ENCODE peak calls at places on chromosome 15, in four cellular contexts. One of them, this sample, is unnamed.

GRCh38 chr15:67066041-67067021 is 929 bp downstream of the SMAD3 start:
- DNase-seq in small intestine: no peak
- DNase-seq in sigmoid colon: peak; percentile 72
- DNase-seq in RPMI7951: no peak
- DNase-seq in this sample: no peak

GRCh38 chr15:64865998-64866520 is 24.3 kb downstream of the PLEKHO2 start:
- DNase-seq in small intestine: no peak
- DNase-seq in sigmoid colon: no peak
- DNase-seq in RPMI7951: peak; percentile 95
- DNase-seq in this sample: no peak

GRCh38 chr15:29736745-29737023 is 85.6 kb downstream of the TJP1 start:
- DNase-seq in small intestine: peak; percentile 84
- DNase-seq in sigmoid colon: no peak
- DNase-seq in RPMI7951: peak; percentile 91
- DNase-seq in this sample: no peak

GRCh38 chr15:78203346-78204225 is 30.8 kb downstream of the ACSBG1 start:
- DNase-seq in small intestine: no peak
- DNase-seq in sigmoid colon: no peak
- DNase-seq in RPMI7951: no peak
- DNase-seq in this sample: peak; percentile 51

GRCh38 chr15:87762110-87762509 is 494.4 kb downstream of the NTRK3 start:
- DNase-seq in small intestine: no peak
- DNase-seq in sigmoid colon: no peak
- DNase-seq in RPMI7951: no peak
- DNase-seq in this sample: no peak

GRCh38 chr15:64096486-64097431 is 977 bp downstream of the SNX1 start:
- DNase-seq in small intestine: peak; percentile 25
- DNase-seq in sigmoid colon: no peak
- DNase-seq in RPMI7951: peak; percentile 37
- DNase-seq in this sample: no peak

GRCh38 chr15:26711445-26711844 is 61.4 kb downstream of the GABRB3 start:
- DNase-seq in small intestine: no peak
- DNase-seq in sigmoid colon: no peak
- DNase-seq in RPMI7951: no peak
- DNase-seq in this sample: no peak

GRCh38 chr15:33720952-33721351 is 247.3 kb upstream of the CHRM5 start:
- DNase-seq in small intestine: no peak
- DNase-seq in sigmoid colon: no peak
- DNase-seq in RPMI7951: peak; percentile 72
- DNase-seq in this sample: no peak

GRCh38 chr15:43285609-43286037 is 18.9 kb upstream of the TGM5 start:
- DNase-seq in small intestine: peak; percentile 58
- DNase-seq in sigmoid colon: no peak
- DNase-seq in RPMI7951: peak; percentile 69
- DNase-seq in this sample: no peak

GRCh38 chr15:31328999-31329639 is 2.5 kb downstream of the KLF13 start:
- DNase-seq in small intestine: peak; percentile 65
- DNase-seq in sigmoid colon: peak; percentile 74
- DNase-seq in RPMI7951: no peak
- DNase-seq in this sample: no peak

GRCh38 chr15:65824941-65825544 is 33.0 kb upstream of the DENND4A start:
- DNase-seq in small intestine: no peak
- DNase-seq in sigmoid colon: peak; percentile 78
- DNase-seq in RPMI7951: peak; percentile 22
- DNase-seq in this sample: no peak

GRCh38 chr15:72758195-72758594 is 25.4 kb downstream of the ADPGK start:
- DNase-seq in small intestine: no peak
- DNase-seq in sigmoid colon: no peak
- DNase-seq in RPMI7951: peak; percentile 90
- DNase-seq in this sample: no peak

GRCh38 chr15:31480356-31481058 is 153.9 kb downstream of the KLF13 start:
- DNase-seq in small intestine: no peak
- DNase-seq in sigmoid colon: peak; percentile 63
- DNase-seq in RPMI7951: no peak
- DNase-seq in this sample: peak; percentile 51

GRCh38 chr15:38521316-38521715 is 43.3 kb downstream of the RASGRP1 start:
- DNase-seq in small intestine: no peak
- DNase-seq in sigmoid colon: no peak
- DNase-seq in RPMI7951: no peak
- DNase-seq in this sample: no peak

GRCh38 chr15:37015025-37015424 is 85.3 kb downstream of the MEIS2 start:
- DNase-seq in small intestine: no peak
- DNase-seq in sigmoid colon: no peak
- DNase-seq in RPMI7951: peak; percentile 95
- DNase-seq in this sample: no peak

GRCh38 chr15:85589873-85590272 is 204.9 kb downstream of the KLHL25 start:
- DNase-seq in small intestine: peak; percentile 83
- DNase-seq in sigmoid colon: no peak
- DNase-seq in RPMI7951: no peak
- DNase-seq in this sample: no peak

GRCh38 chr15:54428596-54428995 is 450.4 kb downstream of the UNC13C start:
- DNase-seq in small intestine: no peak
- DNase-seq in sigmoid colon: no peak
- DNase-seq in RPMI7951: no peak
- DNase-seq in this sample: no peak

GRCh38 chr15:89756897-89757296 is 5.8 kb upstream of the MESP1 start:
- DNase-seq in small intestine: no peak
- DNase-seq in sigmoid colon: no peak
- DNase-seq in RPMI7951: no peak
- DNase-seq in this sample: no peak

GRCh38 chr15:37480482-37480881 is 380.1 kb upstream of the MEIS2 start:
- DNase-seq in small intestine: no peak
- DNase-seq in sigmoid colon: no peak
- DNase-seq in RPMI7951: no peak
- DNase-seq in this sample: no peak

GRCh38 chr15:101773496-101774100 is 29.7 kb upstream of the OR4F6 start:
- DNase-seq in small intestine: peak; percentile 49
- DNase-seq in sigmoid colon: no peak
- DNase-seq in RPMI7951: no peak
- DNase-seq in this sample: no peak

GRCh38 chr15:40307421-40308165 is at the start of gene PLCB2:
- DNase-seq in small intestine: peak; percentile 34
- DNase-seq in sigmoid colon: peak; percentile 69
- DNase-seq in RPMI7951: no peak
- DNase-seq in this sample: peak; percentile 62

GRCh38 chr15:85964471-85964870 is 115.2 kb upstream of the AGBL1 start:
- DNase-seq in small intestine: no peak
- DNase-seq in sigmoid colon: no peak
- DNase-seq in RPMI7951: no peak
- DNase-seq in this sample: no peak

GRCh38 chr15:59439571-59439970 is 1.6 kb downstream of the FAM81A start:
- DNase-seq in small intestine: no peak
- DNase-seq in sigmoid colon: no peak
- DNase-seq in RPMI7951: no peak
- DNase-seq in this sample: no peak

GRCh38 chr15:66907826-66908502 is 157.4 kb upstream of the SMAD3 start:
- DNase-seq in small intestine: no peak
- DNase-seq in sigmoid colon: peak; percentile 88
- DNase-seq in RPMI7951: no peak
- DNase-seq in this sample: peak; percentile 57

GRCh38 chr15:92068121-92068520 is 214.6 kb downstream of the SLCO3A1 start:
- DNase-seq in small intestine: no peak
- DNase-seq in sigmoid colon: no peak
- DNase-seq in RPMI7951: peak; percentile 21
- DNase-seq in this sample: no peak

GRCh38 chr15:63860161-63860954 is 26.6 kb upstream of the HERC1 start:
- DNase-seq in small intestine: peak; percentile 24
- DNase-seq in sigmoid colon: no peak
- DNase-seq in RPMI7951: no peak
- DNase-seq in this sample: no peak

GRCh38 chr15:40764766-40765136 is 883 bp downstream of the GCHFR start:
- DNase-seq in small intestine: no peak
- DNase-seq in sigmoid colon: no peak
- DNase-seq in RPMI7951: no peak
- DNase-seq in this sample: no peak

This sample was measured in RWPE2.